ENCODE peak calls at places on chromosome 17, in nine cellular contexts. One of them, this sample, is unnamed.
A peak's percentile ranks its signal among the peaks of the same experiment; 100 is the strongest.

GRCh38 chr17:81558941-81559806 is 7.0 kb upstream of the FAAP100 start:
- DNase-seq in H1: no peak
- DNase-seq in transverse colon: no peak
- DNase-seq in left ventricle myocardium inferior: peak; percentile 52
- DNase-seq in heart right ventricle: no peak
- DNase-seq in K562: no peak
- DNase-seq in IMR-90: no peak
- DNase-seq in endodermal cell: peak; percentile 83
- DNase-seq in right atrium auricular region: no peak
- DNase-seq in this sample: peak; percentile 39

GRCh38 chr17:1714980-1715802 is 5.0 kb upstream of the TLCD2 start:
- DNase-seq in IMR-90: peak; percentile 88
- DNase-seq in H1: no peak
- DNase-seq in transverse colon: peak; percentile 91
- DNase-seq in right atrium auricular region: peak; percentile 95
- DNase-seq in heart right ventricle: peak; percentile 92
- DNase-seq in endodermal cell: peak; percentile 94
- DNase-seq in left ventricle myocardium inferior: peak; percentile 94
- DNase-seq in K562: peak; percentile 61
- DNase-seq in this sample: peak; percentile 94

GRCh38 chr17:74373838-74374606 is 6.7 kb downstream of the GPR142 start:
- DNase-seq in IMR-90: no peak
- DNase-seq in K562: no peak
- DNase-seq in left ventricle myocardium inferior: peak; percentile 25
- DNase-seq in transverse colon: peak; percentile 70
- DNase-seq in heart right ventricle: peak; percentile 27
- DNase-seq in right atrium auricular region: no peak
- DNase-seq in H1: no peak
- DNase-seq in endodermal cell: no peak
- DNase-seq in this sample: peak; percentile 86

GRCh38 chr17:60301644-60302043 is 90.3 kb downstream of the USP32 start:
- DNase-seq in right atrium auricular region: no peak
- DNase-seq in left ventricle myocardium inferior: no peak
- DNase-seq in endodermal cell: no peak
- DNase-seq in transverse colon: no peak
- DNase-seq in H1: no peak
- DNase-seq in K562: no peak
- DNase-seq in IMR-90: no peak
- DNase-seq in heart right ventricle: no peak
- DNase-seq in this sample: no peak

GRCh38 chr17:29102046-29102445 is 59.1 kb downstream of the PIPOX start:
- DNase-seq in transverse colon: no peak
- DNase-seq in heart right ventricle: no peak
- DNase-seq in K562: no peak
- DNase-seq in left ventricle myocardium inferior: no peak
- DNase-seq in endodermal cell: no peak
- DNase-seq in right atrium auricular region: no peak
- DNase-seq in H1: no peak
- DNase-seq in IMR-90: no peak
- DNase-seq in this sample: no peak

GRCh38 chr17:55768946-55769624 is 18.2 kb downstream of the PCTP start:
- DNase-seq in transverse colon: no peak
- DNase-seq in H1: no peak
- DNase-seq in right atrium auricular region: no peak
- DNase-seq in endodermal cell: no peak
- DNase-seq in IMR-90: peak; percentile 24
- DNase-seq in K562: no peak
- DNase-seq in heart right ventricle: no peak
- DNase-seq in left ventricle myocardium inferior: no peak
- DNase-seq in this sample: no peak

GRCh38 chr17:45923511-45924268 is 29.3 kb downstream of the MAPT start:
- DNase-seq in left ventricle myocardium inferior: no peak
- DNase-seq in endodermal cell: no peak
- DNase-seq in transverse colon: no peak
- DNase-seq in IMR-90: peak; percentile 12
- DNase-seq in heart right ventricle: no peak
- DNase-seq in H1: no peak
- DNase-seq in right atrium auricular region: no peak
- DNase-seq in K562: no peak
- DNase-seq in this sample: no peak

GRCh38 chr17:18008496-18009268 is 30.3 kb downstream of the ATPAF2 start:
- DNase-seq in left ventricle myocardium inferior: no peak
- DNase-seq in H1: no peak
- DNase-seq in heart right ventricle: no peak
- DNase-seq in transverse colon: no peak
- DNase-seq in IMR-90: peak; percentile 72
- DNase-seq in K562: no peak
- DNase-seq in right atrium auricular region: no peak
- DNase-seq in endodermal cell: no peak
- DNase-seq in this sample: no peak

GRCh38 chr17:79851461-79851817 is 12.2 kb upstream of the CBX4 start:
- DNase-seq in left ventricle myocardium inferior: no peak
- DNase-seq in right atrium auricular region: no peak
- DNase-seq in transverse colon: peak; percentile 76
- DNase-seq in heart right ventricle: no peak
- DNase-seq in K562: no peak
- DNase-seq in H1: no peak
- DNase-seq in endodermal cell: no peak
- DNase-seq in IMR-90: no peak
- DNase-seq in this sample: no peak

GRCh38 chr17:17159571-17159970 is 46.6 kb downstream of the PLD6 start:
- DNase-seq in transverse colon: no peak
- DNase-seq in left ventricle myocardium inferior: no peak
- DNase-seq in K562: no peak
- DNase-seq in endodermal cell: no peak
- DNase-seq in heart right ventricle: no peak
- DNase-seq in IMR-90: no peak
- DNase-seq in H1: no peak
- DNase-seq in right atrium auricular region: no peak
- DNase-seq in this sample: no peak

GRCh38 chr17:76207670-76208069 is 32.6 kb downstream of the RNF157 start:
- DNase-seq in transverse colon: no peak
- DNase-seq in endodermal cell: no peak
- DNase-seq in IMR-90: no peak
- DNase-seq in K562: no peak
- DNase-seq in H1: no peak
- DNase-seq in right atrium auricular region: no peak
- DNase-seq in heart right ventricle: no peak
- DNase-seq in left ventricle myocardium inferior: no peak
- DNase-seq in this sample: no peak

GRCh38 chr17:58666858-58667267 is 25.0 kb downstream of the TEX14 start:
- DNase-seq in left ventricle myocardium inferior: peak; percentile 66
- DNase-seq in H1: no peak
- DNase-seq in endodermal cell: no peak
- DNase-seq in transverse colon: peak; percentile 85
- DNase-seq in K562: peak; percentile 80
- DNase-seq in IMR-90: peak; percentile 79
- DNase-seq in right atrium auricular region: peak; percentile 84
- DNase-seq in heart right ventricle: peak; percentile 87
- DNase-seq in this sample: peak; percentile 71

GRCh38 chr17:48123111-48123510 is 15.5 kb downstream of the SNX11 start:
- DNase-seq in left ventricle myocardium inferior: no peak
- DNase-seq in K562: no peak
- DNase-seq in heart right ventricle: no peak
- DNase-seq in IMR-90: no peak
- DNase-seq in right atrium auricular region: no peak
- DNase-seq in endodermal cell: peak; percentile 74
- DNase-seq in H1: no peak
- DNase-seq in transverse colon: no peak
- DNase-seq in this sample: no peak

GRCh38 chr17:8839410-8839935 is 28.0 kb downstream of the PIK3R6 start:
- DNase-seq in endodermal cell: peak; percentile 48
- DNase-seq in transverse colon: no peak
- DNase-seq in K562: no peak
- DNase-seq in heart right ventricle: no peak
- DNase-seq in right atrium auricular region: peak; percentile 1
- DNase-seq in left ventricle myocardium inferior: no peak
- DNase-seq in H1: no peak
- DNase-seq in IMR-90: no peak
- DNase-seq in this sample: no peak

GRCh38 chr17:19725486-19725885 is 9.1 kb upstream of the SLC47A2 start:
- DNase-seq in right atrium auricular region: no peak
- DNase-seq in IMR-90: no peak
- DNase-seq in H1: no peak
- DNase-seq in K562: no peak
- DNase-seq in heart right ventricle: no peak
- DNase-seq in left ventricle myocardium inferior: no peak
- DNase-seq in endodermal cell: no peak
- DNase-seq in transverse colon: no peak
- DNase-seq in this sample: no peak

GRCh38 chr17:76940738-76941350 is 72.6 kb downstream of the MGAT5B start:
- DNase-seq in transverse colon: no peak
- DNase-seq in right atrium auricular region: no peak
- DNase-seq in left ventricle myocardium inferior: no peak
- DNase-seq in IMR-90: no peak
- DNase-seq in H1: peak; percentile 39
- DNase-seq in K562: peak; percentile 34
- DNase-seq in heart right ventricle: no peak
- DNase-seq in endodermal cell: peak; percentile 97
- DNase-seq in this sample: no peak

GRCh38 chr17:67016039-67016762 is 28.2 kb upstream of the CACNG1 start:
- DNase-seq in H1: peak; percentile 19
- DNase-seq in heart right ventricle: no peak
- DNase-seq in left ventricle myocardium inferior: no peak
- DNase-seq in transverse colon: no peak
- DNase-seq in right atrium auricular region: no peak
- DNase-seq in K562: peak; percentile 35
- DNase-seq in endodermal cell: peak; percentile 95
- DNase-seq in IMR-90: no peak
- DNase-seq in this sample: no peak
- TF ChIP-seq CTCF in H1: peak; percentile 87
- TF ChIP-seq CTCF in heart right ventricle: no peak
- TF ChIP-seq CTCF in left ventricle myocardium inferior: no peak
- TF ChIP-seq CTCF in transverse colon: no peak
- TF ChIP-seq CTCF in right atrium auricular region: no peak
- TF ChIP-seq CTCF in K562: peak; percentile 48
- TF ChIP-seq CTCF in endodermal cell: peak; percentile 79
- TF ChIP-seq CTCF in IMR-90: no peak
- TF ChIP-seq CTCF in this sample: no peak

DNA sequence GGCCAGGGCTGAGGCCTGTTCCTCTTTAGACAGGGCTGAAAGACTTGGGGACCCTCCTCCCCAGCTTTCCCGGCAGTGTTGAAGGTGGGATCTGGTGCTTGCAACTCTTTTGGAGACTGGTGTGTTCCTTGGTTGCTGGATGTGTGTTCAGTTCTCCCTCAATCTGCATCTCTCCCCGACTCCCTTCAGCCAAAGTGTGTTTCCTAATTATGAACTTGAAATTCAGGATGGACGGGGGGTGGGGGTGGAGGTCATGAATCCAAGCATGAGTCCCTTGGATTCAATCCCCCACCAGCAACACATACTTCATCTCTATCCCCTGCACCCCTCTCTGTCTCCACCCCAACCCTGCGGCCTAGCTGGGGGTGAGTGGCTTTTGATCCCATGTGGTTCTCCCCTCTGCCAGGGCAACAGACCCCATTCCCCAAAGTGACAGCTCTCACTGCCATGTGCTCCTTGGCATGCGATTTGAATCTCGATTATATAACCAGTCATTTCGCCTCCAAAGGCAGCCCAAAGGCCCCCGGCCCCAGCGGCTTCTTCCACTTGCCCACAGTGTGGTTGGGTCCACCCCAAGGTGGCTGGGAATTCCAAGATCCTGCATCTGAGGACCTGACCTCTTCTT is 1.3 kb downstream of the ARHGAP23 start:
- DNase-seq in left ventricle myocardium inferior: no peak
- DNase-seq in transverse colon: no peak
- DNase-seq in right atrium auricular region: no peak
- DNase-seq in H1: no peak
- DNase-seq in IMR-90: no peak
- DNase-seq in heart right ventricle: no peak
- DNase-seq in endodermal cell: peak; percentile 61
- DNase-seq in K562: no peak
- DNase-seq in this sample: no peak
- H3K4me3 ChIP-seq in left ventricle myocardium inferior: peak overlapping the region; percentile 89
- H3K4me3 ChIP-seq in transverse colon: peak overlapping the region; percentile 62
- H3K4me3 ChIP-seq in right atrium auricular region: peak overlapping the region; percentile 98
- H3K4me3 ChIP-seq in H1: peak overlapping the region; percentile 68
- H3K4me3 ChIP-seq in IMR-90: peak overlapping the region; percentile 96
- H3K4me3 ChIP-seq in heart right ventricle: peak overlapping the region; percentile 99
- H3K4me3 ChIP-seq in endodermal cell: no peak overlapping the region
- H3K4me3 ChIP-seq in K562: no peak overlapping the region
- H3K4me3 ChIP-seq in this sample: no peak overlapping the region

GRCh38 chr17:51456942-51457341 is 196.6 kb downstream of the UTP18 start:
- DNase-seq in left ventricle myocardium inferior: no peak
- DNase-seq in transverse colon: no peak
- DNase-seq in heart right ventricle: no peak
- DNase-seq in IMR-90: no peak
- DNase-seq in K562: no peak
- DNase-seq in H1: no peak
- DNase-seq in endodermal cell: no peak
- DNase-seq in right atrium auricular region: no peak
- DNase-seq in this sample: no peak

GRCh38 chr17:51467336-51467735 is 207.0 kb downstream of the UTP18 start:
- DNase-seq in heart right ventricle: no peak
- DNase-seq in endodermal cell: no peak
- DNase-seq in IMR-90: no peak
- DNase-seq in left ventricle myocardium inferior: no peak
- DNase-seq in right atrium auricular region: no peak
- DNase-seq in transverse colon: no peak
- DNase-seq in K562: no peak
- DNase-seq in H1: no peak
- DNase-seq in this sample: no peak

GRCh38 chr17:51455931-51456330 is 195.6 kb downstream of the UTP18 start:
- DNase-seq in left ventricle myocardium inferior: no peak
- DNase-seq in heart right ventricle: no peak
- DNase-seq in right atrium auricular region: no peak
- DNase-seq in H1: no peak
- DNase-seq in K562: no peak
- DNase-seq in transverse colon: no peak
- DNase-seq in endodermal cell: no peak
- DNase-seq in IMR-90: no peak
- DNase-seq in this sample: no peak

GRCh38 chr17:51461578-51462004 is 201.2 kb downstream of the UTP18 start:
- DNase-seq in K562: peak; percentile 79
- DNase-seq in heart right ventricle: peak; percentile 19
- DNase-seq in IMR-90: peak; percentile 23
- DNase-seq in right atrium auricular region: no peak
- DNase-seq in transverse colon: peak; percentile 22
- DNase-seq in left ventricle myocardium inferior: peak; percentile 26
- DNase-seq in H1: peak; percentile 29
- DNase-seq in endodermal cell: peak; percentile 97
- DNase-seq in this sample: peak; percentile 79
- TF ChIP-seq CTCF in K562: peak; percentile 90
- TF ChIP-seq CTCF in heart right ventricle: peak; percentile 62
- TF ChIP-seq CTCF in IMR-90: peak; percentile 58
- TF ChIP-seq CTCF in right atrium auricular region: peak; percentile 70
- TF ChIP-seq CTCF in transverse colon: peak; percentile 40
- TF ChIP-seq CTCF in left ventricle myocardium inferior: peak; percentile 73
- TF ChIP-seq CTCF in H1: peak; percentile 80
- TF ChIP-seq CTCF in endodermal cell: peak; percentile 93
- TF ChIP-seq CTCF in this sample: peak; percentile 80

GRCh38 chr17:42270175-42270545 is 6.0 kb downstream of the STAT5B start:
- DNase-seq in endodermal cell: no peak
- DNase-seq in right atrium auricular region: no peak
- DNase-seq in H1: no peak
- DNase-seq in IMR-90: no peak
- DNase-seq in left ventricle myocardium inferior: no peak
- DNase-seq in K562: no peak
- DNase-seq in heart right ventricle: no peak
- DNase-seq in transverse colon: no peak
- DNase-seq in this sample: no peak
- H3K4me3 ChIP-seq in endodermal cell: no peak overlapping the region
- H3K4me3 ChIP-seq in right atrium auricular region: no peak overlapping the region
- H3K4me3 ChIP-seq in H1: no peak overlapping the region
- H3K4me3 ChIP-seq in IMR-90: no peak overlapping the region
- H3K4me3 ChIP-seq in left ventricle myocardium inferior: no peak overlapping the region
- H3K4me3 ChIP-seq in K562: peak overlapping the region; percentile 81
- H3K4me3 ChIP-seq in heart right ventricle: no peak overlapping the region
- H3K4me3 ChIP-seq in transverse colon: no peak overlapping the region
- H3K4me3 ChIP-seq in this sample: no peak overlapping the region

GRCh38 chr17:44786551-44787081 is 27.8 kb downstream of the ADAM11 start:
- DNase-seq in IMR-90: no peak
- DNase-seq in endodermal cell: peak; percentile 54
- DNase-seq in right atrium auricular region: no peak
- DNase-seq in K562: no peak
- DNase-seq in H1: no peak
- DNase-seq in transverse colon: no peak
- DNase-seq in heart right ventricle: peak; percentile 73
- DNase-seq in left ventricle myocardium inferior: peak; percentile 58
- DNase-seq in this sample: no peak
- TF ChIP-seq CTCF in IMR-90: no peak
- TF ChIP-seq CTCF in endodermal cell: no peak
- TF ChIP-seq CTCF in right atrium auricular region: no peak
- TF ChIP-seq CTCF in K562: no peak
- TF ChIP-seq CTCF in H1: no peak
- TF ChIP-seq CTCF in transverse colon: no peak
- TF ChIP-seq CTCF in heart right ventricle: no peak
- TF ChIP-seq CTCF in left ventricle myocardium inferior: no peak
- TF ChIP-seq CTCF in this sample: no peak

This sample was measured in Caco-2.